ENCODE peak calls at places on chromosomes 7 and 10, in six cellular contexts. I, R, H, Q, N and X are unnamed samples.

GRCh38 chr7:21945374-21946227 is at the start of gene CDCA7L:
- DNase-seq in I (peak; percentile 87), R (peak; percentile 89), H (peak; percentile 71), Q (peak; percentile 75), N (peak; percentile 87), X (peak; percentile 73)

GRCh38 chr7:33590902-33591301 is 314.4 kb upstream of the BMPER start:
- DNase-seq in I (no peak), R (peak; percentile 30), H (no peak), Q (peak; percentile 93), N (no peak), X (no peak)

GRCh38 chr7:2864999-2865670 is 21.0 kb upstream of the GNA12 start:
- DNase-seq in I (peak; percentile 79), R (peak; percentile 61), H (peak; percentile 48), Q (peak; percentile 65), N (peak; percentile 58), X (peak; percentile 76)

GRCh38 chr7:28626629-28627262 is 214.4 kb downstream of the CREB5 start:
- DNase-seq in I (peak; percentile 60), R (peak; percentile 71), H (peak; percentile 40), Q (peak; percentile 68), N (peak; percentile 35), X (no peak)

GRCh38 chr7:46385662-46386309 is 464.7 kb upstream of the IGFBP3 start:
- DNase-seq in I (no peak), R (peak; percentile 95), H (no peak), Q (peak; percentile 94), N (no peak), X (no peak)

GRCh38 chr10:100881552-100882250 is 31.1 kb upstream of the SLF2 start:
- DNase-seq in I (no peak), R (peak; percentile 25), H (no peak), Q (no peak), N (no peak), X (no peak)

GRCh38 chr7:114109299-114109698 is 190.5 kb upstream of the PPP1R3A start:
- DNase-seq in I (no peak), R (peak; percentile 52), H (no peak), Q (no peak), N (no peak), X (no peak)

GRCh38 chr7:28456037-28456436 is 43.7 kb downstream of the CREB5 start:
- DNase-seq in I (no peak), R (no peak), H (no peak), Q (no peak), N (no peak), X (no peak)

GRCh38 chr10:110415809-110416208 is 81.9 kb upstream of the DUSP5 start:
- DNase-seq in I (no peak), R (no peak), H (no peak), Q (no peak), N (peak; percentile 30), X (no peak)

GRCh38 chr7:1352656-1353286 is 106.5 kb downstream of the MICALL2 start:
- DNase-seq in I (no peak), R (no peak), H (no peak), Q (no peak), N (no peak), X (no peak)

GRCh38 chr7:27144799-27145166 is 1.3 kb upstream of the HOXA5 start:
- DNase-seq in I (no peak), R (no peak), H (no peak), Q (no peak), N (no peak), X (no peak)

GRCh38 chr7:28106316-28106957 is 74.2 kb downstream of the JAZF1 start:
- DNase-seq in I (no peak), R (no peak), H (no peak), Q (no peak), N (no peak), X (no peak)

GRCh38 chr7:947391-948210 is 6.9 kb downstream of the ADAP1 start:
- DNase-seq in I (no peak), R (no peak), H (no peak), Q (no peak), N (no peak), X (no peak)

GRCh38 chr7:101390901-101391301 is 28.2 kb downstream of the COL26A1 start:
- DNase-seq in I (peak; percentile 88), R (no peak), H (no peak), Q (no peak), N (peak; percentile 84), X (peak; percentile 37)

GRCh38 chr10:111080224-111080623 is 3.4 kb downstream of the ADRA2A start:
- DNase-seq in I (no peak), R (no peak), H (no peak), Q (no peak), N (no peak), X (no peak)

GRCh38 chr7:66617295-66617694 is 11.4 kb upstream of the KCTD7 start:
- DNase-seq in I (no peak), R (no peak), H (no peak), Q (no peak), N (no peak), X (peak; percentile 23)

GRCh38 chr7:98788921-98789320 is 80.9 kb downstream of the TMEM130 start:
- DNase-seq in I (no peak), R (peak; percentile 19), H (no peak), Q (no peak), N (no peak), X (no peak)

GRCh38 chr7:139457153-139457946 is 26.1 kb downstream of the KLRG2 start:
- DNase-seq in I (no peak), R (peak; percentile 75), H (no peak), Q (peak; percentile 13), N (no peak), X (peak; percentile 20)

GRCh38 chr7:72182036-72182435 is 230.1 kb downstream of the CALN1 start:
- DNase-seq in I (no peak), R (no peak), H (no peak), Q (no peak), N (no peak), X (no peak)

GRCh38 chr10:61900829-61901783 is at the start of gene ARID5B:
- DNase-seq in I (peak; percentile 79), R (peak; percentile 83), H (peak; percentile 68), Q (peak; percentile 94), N (peak; percentile 72), X (peak; percentile 67)
- TF ChIP-seq EZH2phosphoT487 in I (no peak), R (no peak), H (no peak), Q (no peak), N (no peak), X (no peak)

GRCh38 chr10:129972966-129973673 is 9.0 kb upstream of the EBF3 start:
- DNase-seq in I (peak; percentile 31), R (no peak), H (no peak), Q (no peak), N (no peak), X (no peak)
- TF ChIP-seq EZH2 in I (peak; percentile 18), R (no peak), H (no peak), Q (no peak), N (no peak), X (no peak)

DNA sequence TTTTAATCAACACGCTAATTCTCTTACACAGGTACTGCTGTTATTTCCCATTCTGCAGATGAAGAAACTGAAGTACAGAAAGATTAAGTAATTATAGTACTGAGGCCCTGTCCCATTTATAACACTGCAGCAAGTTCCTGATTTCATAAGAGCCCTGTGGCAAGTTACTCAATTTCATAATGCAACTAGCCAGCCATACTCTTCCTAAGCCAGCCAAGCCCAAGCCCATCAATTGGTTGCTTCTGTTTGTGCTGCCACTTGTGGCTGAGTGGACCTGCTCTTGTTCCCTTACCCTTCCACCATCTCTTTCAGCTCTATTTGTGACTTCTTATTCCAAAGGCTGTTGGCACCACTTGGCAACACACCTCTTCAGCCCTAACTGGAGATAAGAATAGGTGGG is 19.7 kb upstream of the PRPF18 start:
- DNase-seq in I (no peak), R (peak; percentile 1), H (no peak), Q (no peak), N (no peak), X (no peak)
- TF ChIP-seq EZH2phosphoT487 in I (no peak), R (no peak), H (no peak), Q (no peak), N (no peak), X (no peak)

GRCh38 chr7:23471090-23471859 is 984 bp upstream of the IGF2BP3 start:
- DNase-seq in I (peak; percentile 97), R (peak; percentile 79), H (peak; percentile 72), Q (peak; percentile 78), N (no peak), X (peak; percentile 92)
- TF ChIP-seq EZH2 in I (no peak), R (no peak), H (no peak), Q (no peak), N (no peak), X (no peak)

DNA sequence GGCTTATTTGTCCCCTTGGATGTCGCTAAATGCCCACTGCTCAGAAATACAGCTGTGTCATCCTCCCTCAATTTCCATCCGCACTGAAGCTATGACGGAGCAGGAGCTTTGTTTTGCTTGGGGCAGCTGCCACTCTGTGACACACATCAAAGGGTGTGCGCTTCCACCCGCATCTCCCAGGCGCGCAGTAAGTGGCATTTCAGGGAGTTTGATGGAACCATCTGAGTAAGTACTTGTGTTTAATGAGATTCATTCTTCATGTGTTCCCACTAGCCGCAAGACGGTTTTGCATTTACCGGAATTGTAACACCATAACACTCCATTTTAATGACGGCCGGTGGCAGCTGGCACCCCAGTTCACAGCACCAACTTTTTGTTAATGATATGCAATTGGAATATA is 103.8 kb upstream of the PARD3 start:
- DNase-seq in I (no peak), R (no peak), H (no peak), Q (no peak), N (no peak), X (no peak)
- TF ChIP-seq EZH2phosphoT487 in I (no peak), R (no peak), H (no peak), Q (no peak), N (no peak), X (no peak)

GRCh38 chr7:156616269-156617202 is 24.0 kb upstream of the RNF32 start:
- DNase-seq in I (peak; percentile 55), R (peak; percentile 33), H (no peak), Q (no peak), N (no peak), X (peak; percentile 39)
- TF ChIP-seq EZH2 in I (peak; percentile 71), R (no peak), H (no peak), Q (no peak), N (no peak), X (no peak)

GRCh38 chr7:127751723-127752448 is 99.9 kb downstream of the SND1 start:
- DNase-seq in I (no peak), R (peak; percentile 13), H (no peak), Q (no peak), N (no peak), X (no peak)

GRCh38 chr7:127755529-127755928 is 103.5 kb downstream of the SND1 start:
- DNase-seq in I (no peak), R (no peak), H (no peak), Q (no peak), N (no peak), X (no peak)

GRCh38 chr7:127752829-127753228 is 100.8 kb downstream of the SND1 start:
- DNase-seq in I (no peak), R (no peak), H (no peak), Q (no peak), N (no peak), X (no peak)

GRCh38 chr7:127754457-127754856 is 102.5 kb downstream of the SND1 start:
- DNase-seq in I (no peak), R (no peak), H (no peak), Q (no peak), N (no peak), X (no peak)

GRCh38 chr7:127751062-127751722 is 99.2 kb downstream of the SND1 start:
- DNase-seq in I (peak; percentile 62), R (peak; percentile 39), H (no peak), Q (no peak), N (no peak), X (no peak)
- TF ChIP-seq EZH2phosphoT487 in I (no peak), R (no peak), H (no peak), Q (no peak), N (no peak), X (no peak)